ENCODE peak calls at places on chromosomes 16 and 17, in nine cellular contexts. H is NCI-H1105, O is T follicular helper cell, Y is HCEC 1CT, R is hepatic stellate cell, S is mesenchymal stem cell, Q is NCI-H1436, U is cardiac muscle cell, M is EH. X is an unnamed sample.

GRCh38 chr16:52252680-52253079 is 294.3 kb downstream of the TOX3 start:
- DNase-seq in H (no peak), O (no peak), Y (no peak), R (no peak), S (no peak), Q (no peak), U (no peak), M (no peak), X (no peak)

GRCh38 chr16:85146922-85147651 is 34.8 kb upstream of the CIBAR2 start:
- DNase-seq in H (no peak), O (no peak), Y (no peak), R (no peak), S (peak; percentile 81), Q (no peak), U (no peak), M (peak; percentile 78), X (no peak)

GRCh38 chr16:29831490-29831889 is 11.2 kb downstream of the MVP start:
- DNase-seq in H (no peak), O (no peak), Y (no peak), R (no peak), S (no peak), Q (no peak), U (no peak), M (no peak), X (no peak)

GRCh38 chr16:10868562-10869469 is 8.2 kb upstream of the CIITA start:
- DNase-seq in H (no peak), O (no peak), Y (no peak), R (no peak), S (no peak), Q (peak; percentile 5), U (no peak), M (no peak), X (peak; percentile 63)

GRCh38 chr16:57609541-57610401 is 18.7 kb upstream of the ADGRG1 start:
- DNase-seq in H (no peak), O (peak; percentile 6), Y (no peak), R (peak; percentile 49), S (no peak), Q (peak; percentile 10), U (peak; percentile 59), M (peak; percentile 6), X (peak; percentile 17)

GRCh38 chr17:79811036-79811887 is 14.4 kb upstream of the CBX8 start:
- DNase-seq in H (peak; percentile 59), O (no peak), Y (peak; percentile 32), R (peak; percentile 54), S (no peak), Q (peak; percentile 82), U (no peak), M (peak; percentile 31), X (no peak)

GRCh38 chr16:272633-273546 is 2.9 kb downstream of the RGS11 start:
- DNase-seq in H (no peak), O (no peak), Y (no peak), R (no peak), S (no peak), Q (no peak), U (no peak), M (no peak), X (no peak)

GRCh38 chr17:28912281-28912937 is 9.5 kb upstream of the DHRS13 start:
- DNase-seq in H (no peak), O (no peak), Y (no peak), R (no peak), S (no peak), Q (no peak), U (no peak), M (no peak), X (no peak)

GRCh38 chr17:80424878-80425765 is 10.2 kb downstream of the ENDOV start:
- DNase-seq in H (no peak), O (no peak), Y (no peak), R (no peak), S (no peak), Q (no peak), U (no peak), M (no peak), X (no peak)

GRCh38 chr17:39000021-39000601 is 32.9 kb upstream of the FBXO47 start:
- DNase-seq in H (no peak), O (no peak), Y (peak; percentile 36), R (no peak), S (peak; percentile 30), Q (no peak), U (no peak), M (peak; percentile 41), X (no peak)

GRCh38 chr16:1155353-1156110 is 2.6 kb downstream of the CACNA1H start:
- DNase-seq in H (no peak), O (no peak), Y (no peak), R (no peak), S (no peak), Q (no peak), U (no peak), M (no peak), X (no peak)

GRCh38 chr17:7445011-7445927 is at the start of gene CHRNB1:
- DNase-seq in H (peak; percentile 37), O (no peak), Y (peak; percentile 29), R (peak; percentile 77), S (peak; percentile 57), Q (peak; percentile 14), U (peak; percentile 46), M (peak; percentile 52), X (peak; percentile 37)

GRCh38 chr16:73217654-73218053 is 169.7 kb upstream of the ZFHX3 start:
- DNase-seq in H (no peak), O (no peak), Y (no peak), R (no peak), S (no peak), Q (peak; percentile 23), U (no peak), M (no peak), X (no peak)

GRCh38 chr17:74123350-74123749 is 80.1 kb upstream of the RPL38 start:
- DNase-seq in H (no peak), O (no peak), Y (no peak), R (no peak), S (no peak), Q (no peak), U (peak; percentile 4), M (peak; percentile 14), X (no peak)

GRCh38 chr17:4599505-4600281 is 15.4 kb downstream of the SMTNL2 start:
- DNase-seq in H (no peak), O (no peak), Y (no peak), R (no peak), S (peak; percentile 37), Q (peak; percentile 57), U (peak; percentile 92), M (no peak), X (no peak)

GRCh38 chr17:38743556-38744171 is 4.5 kb downstream of the PCGF2 start:
- DNase-seq in H (peak; percentile 56), O (no peak), Y (no peak), R (no peak), S (no peak), Q (peak; percentile 87), U (no peak), M (no peak), X (no peak)

GRCh38 chr16:4081577-4082021 is 34.6 kb downstream of the ADCY9 start:
- DNase-seq in H (no peak), O (peak; percentile 3), Y (no peak), R (no peak), S (no peak), Q (no peak), U (no peak), M (peak; percentile 37), X (no peak)

GRCh38 chr16:85363881-85364280 is 249.2 kb upstream of the GSE1 start:
- DNase-seq in H (no peak), O (no peak), Y (no peak), R (peak; percentile 31), S (peak; percentile 100), Q (no peak), U (no peak), M (peak; percentile 15), X (no peak)

GRCh38 chr17:64240741-64241347 is 22.2 kb downstream of the TEX2 start:
- DNase-seq in H (no peak), O (no peak), Y (peak; percentile 76), R (peak; percentile 78), S (peak; percentile 87), Q (no peak), U (peak; percentile 68), M (peak; percentile 98), X (no peak)

GRCh38 chr17:76986318-76986717 is 118.1 kb downstream of the MGAT5B start:
- DNase-seq in H (no peak), O (no peak), Y (no peak), R (no peak), S (no peak), Q (no peak), U (peak; percentile 6), M (no peak), X (no peak)

GRCh38 chr17:17050346-17051345 is 8.4 kb downstream of the MPRIP start:
- DNase-seq in H (no peak), O (no peak), Y (no peak), R (no peak), S (no peak), Q (no peak), U (no peak), M (no peak), X (no peak)

GRCh38 chr16:48608452-48608851 is 1.5 kb downstream of the N4BP1 start:
- DNase-seq in H (no peak), O (no peak), Y (peak; percentile 26), R (no peak), S (peak; percentile 24), Q (no peak), U (no peak), M (peak; percentile 42), X (no peak)

GRCh38 chr16:28093383-28093725 is 29.8 kb upstream of the GSG1L start:
- DNase-seq in H (no peak), O (no peak), Y (no peak), R (no peak), S (no peak), Q (no peak), U (no peak), M (no peak), X (no peak)

GRCh38 chr17:14308965-14309879 is 8.3 kb downstream of the HS3ST3B1 start:
- DNase-seq in H (peak; percentile 98), O (peak; percentile 89), Y (peak; percentile 79), R (peak; percentile 97), S (peak; percentile 90), Q (no peak), U (peak; percentile 97), M (peak; percentile 93), X (peak; percentile 88)

GRCh38 chr16:89720520-89720858 is 209 bp downstream of the VPS9D1 start:
- DNase-seq in H (no peak), O (no peak), Y (no peak), R (no peak), S (peak; percentile 58), Q (no peak), U (no peak), M (peak; percentile 29), X (no peak)

GRCh38 chr16:89170346-89171215 is 967 bp upstream of the CDH15 start:
- DNase-seq in H (peak; percentile 19), O (no peak), Y (no peak), R (no peak), S (no peak), Q (peak; percentile 54), U (no peak), M (no peak), X (no peak)

GRCh38 chr17:64256913-64257807 is 5.9 kb downstream of the TEX2 start:
- DNase-seq in H (no peak), O (no peak), Y (no peak), R (no peak), S (peak; percentile 35), Q (no peak), U (peak; percentile 18), M (no peak), X (no peak)

GRCh38 chr16:85398050-85398451 is 215.1 kb upstream of the GSE1 start:
- DNase-seq in H (no peak), O (no peak), Y (no peak), R (no peak), S (no peak), Q (no peak), U (no peak), M (no peak), X (no peak)

GRCh38 chr17:10034719-10035475 is 129.8 kb upstream of the RCVRN start:
- DNase-seq in H (no peak), O (no peak), Y (no peak), R (no peak), S (no peak), Q (no peak), U (no peak), M (no peak), X (no peak)

GRCh38 chr16:81448154-81449131 is 3.8 kb downstream of the CMIP start:
- DNase-seq in H (no peak), O (no peak), Y (no peak), R (no peak), S (no peak), Q (no peak), U (no peak), M (no peak), X (no peak)

GRCh38 chr17:4945176-4945943 is 3.0 kb downstream of the PFN1 start:
- DNase-seq in H (no peak), O (peak; percentile 64), Y (peak; percentile 94), R (peak; percentile 97), S (peak; percentile 93), Q (no peak), U (peak; percentile 90), M (peak; percentile 95), X (peak; percentile 85)